ENCODE peak calls at places on chromosomes 12 and 14, in six cellular contexts. One of them, this sample, is unnamed.

GRCh38 chr14:68075382-68076029 is 255.9 kb downstream of the RAD51B start:
- DNase-seq in lower lobe of right lung: no peak
- DNase-seq in tibial artery: no peak
- DNase-seq in effector memory CD4-positive, alpha-beta T cell: no peak
- DNase-seq in astrocyte of the spinal cord: no peak
- DNase-seq in IMR-90: no peak
- DNase-seq in this sample: no peak

GRCh38 chr14:30297856-30298255 is 261.1 kb upstream of the G2E3 start:
- DNase-seq in lower lobe of right lung: no peak
- DNase-seq in tibial artery: no peak
- DNase-seq in effector memory CD4-positive, alpha-beta T cell: no peak
- DNase-seq in astrocyte of the spinal cord: no peak
- DNase-seq in IMR-90: no peak
- DNase-seq in this sample: no peak

GRCh38 chr12:124599074-124599999 is 31.9 kb upstream of the NCOR2 start:
- DNase-seq in lower lobe of right lung: no peak
- DNase-seq in tibial artery: no peak
- DNase-seq in effector memory CD4-positive, alpha-beta T cell: no peak
- DNase-seq in astrocyte of the spinal cord: peak
- DNase-seq in IMR-90: peak
- DNase-seq in this sample: peak

GRCh38 chr14:94021001-94021400 is 5.1 kb upstream of the OTUB2 start:
- DNase-seq in lower lobe of right lung: no peak
- DNase-seq in tibial artery: no peak
- DNase-seq in effector memory CD4-positive, alpha-beta T cell: no peak
- DNase-seq in astrocyte of the spinal cord: peak
- DNase-seq in IMR-90: peak
- DNase-seq in this sample: no peak

GRCh38 chr14:68651652-68652432 is 141.0 kb downstream of the ZFP36L1 start:
- DNase-seq in lower lobe of right lung: no peak
- DNase-seq in tibial artery: no peak
- DNase-seq in effector memory CD4-positive, alpha-beta T cell: no peak
- DNase-seq in astrocyte of the spinal cord: no peak
- DNase-seq in IMR-90: peak
- DNase-seq in this sample: no peak

GRCh38 chr12:12946686-12947355 is 5.1 kb downstream of the GPRC5D start:
- DNase-seq in lower lobe of right lung: no peak
- DNase-seq in tibial artery: no peak
- DNase-seq in effector memory CD4-positive, alpha-beta T cell: no peak
- DNase-seq in astrocyte of the spinal cord: no peak
- DNase-seq in IMR-90: no peak
- DNase-seq in this sample: no peak

GRCh38 chr12:109134186-109134917 is 18.0 kb downstream of the ACACB start:
- DNase-seq in lower lobe of right lung: no peak
- DNase-seq in tibial artery: no peak
- DNase-seq in effector memory CD4-positive, alpha-beta T cell: no peak
- DNase-seq in astrocyte of the spinal cord: no peak
- DNase-seq in IMR-90: no peak
- DNase-seq in this sample: peak

GRCh38 chr12:75658286-75658685 is 146.9 kb upstream of the KRR1 start:
- DNase-seq in lower lobe of right lung: no peak
- DNase-seq in tibial artery: no peak
- DNase-seq in effector memory CD4-positive, alpha-beta T cell: no peak
- DNase-seq in astrocyte of the spinal cord: no peak
- DNase-seq in IMR-90: no peak
- DNase-seq in this sample: no peak

GRCh38 chr12:90260136-90260535 is 551.5 kb upstream of the ATP2B1 start:
- DNase-seq in lower lobe of right lung: no peak
- DNase-seq in tibial artery: no peak
- DNase-seq in effector memory CD4-positive, alpha-beta T cell: no peak
- DNase-seq in astrocyte of the spinal cord: no peak
- DNase-seq in IMR-90: no peak
- DNase-seq in this sample: no peak

GRCh38 chr12:91918431-91918830 is 227.2 kb downstream of the BTG1 start:
- DNase-seq in lower lobe of right lung: no peak
- DNase-seq in tibial artery: no peak
- DNase-seq in effector memory CD4-positive, alpha-beta T cell: no peak
- DNase-seq in astrocyte of the spinal cord: no peak
- DNase-seq in IMR-90: no peak
- DNase-seq in this sample: no peak

GRCh38 chr14:69696633-69697557 is 70.0 kb upstream of the SRSF5 start:
- DNase-seq in lower lobe of right lung: no peak
- DNase-seq in tibial artery: no peak
- DNase-seq in effector memory CD4-positive, alpha-beta T cell: no peak
- DNase-seq in astrocyte of the spinal cord: no peak
- DNase-seq in IMR-90: no peak
- DNase-seq in this sample: no peak

GRCh38 chr12:132771126-132771838 is 9.7 kb upstream of the ANKLE2 start:
- DNase-seq in lower lobe of right lung: no peak
- DNase-seq in tibial artery: no peak
- DNase-seq in effector memory CD4-positive, alpha-beta T cell: peak
- DNase-seq in astrocyte of the spinal cord: no peak
- DNase-seq in IMR-90: peak
- DNase-seq in this sample: no peak

GRCh38 chr12:84036912-84037311 is 875.7 kb downstream of the SLC6A15 start:
- DNase-seq in lower lobe of right lung: no peak
- DNase-seq in tibial artery: no peak
- DNase-seq in effector memory CD4-positive, alpha-beta T cell: no peak
- DNase-seq in astrocyte of the spinal cord: no peak
- DNase-seq in IMR-90: no peak
- DNase-seq in this sample: no peak

GRCh38 chr12:84035766-84036165 is 876.8 kb downstream of the SLC6A15 start:
- DNase-seq in lower lobe of right lung: no peak
- DNase-seq in tibial artery: no peak
- DNase-seq in effector memory CD4-positive, alpha-beta T cell: no peak
- DNase-seq in astrocyte of the spinal cord: no peak
- DNase-seq in IMR-90: no peak
- DNase-seq in this sample: no peak

GRCh38 chr12:84034891-84035290 is 877.7 kb downstream of the SLC6A15 start:
- DNase-seq in lower lobe of right lung: no peak
- DNase-seq in tibial artery: no peak
- DNase-seq in effector memory CD4-positive, alpha-beta T cell: no peak
- DNase-seq in astrocyte of the spinal cord: no peak
- DNase-seq in IMR-90: peak
- DNase-seq in this sample: no peak

GRCh38 chr12:84033162-84033561 is 879.4 kb downstream of the SLC6A15 start:
- DNase-seq in lower lobe of right lung: no peak
- DNase-seq in tibial artery: no peak
- DNase-seq in effector memory CD4-positive, alpha-beta T cell: no peak
- DNase-seq in astrocyte of the spinal cord: no peak
- DNase-seq in IMR-90: no peak
- DNase-seq in this sample: no peak

DNA sequence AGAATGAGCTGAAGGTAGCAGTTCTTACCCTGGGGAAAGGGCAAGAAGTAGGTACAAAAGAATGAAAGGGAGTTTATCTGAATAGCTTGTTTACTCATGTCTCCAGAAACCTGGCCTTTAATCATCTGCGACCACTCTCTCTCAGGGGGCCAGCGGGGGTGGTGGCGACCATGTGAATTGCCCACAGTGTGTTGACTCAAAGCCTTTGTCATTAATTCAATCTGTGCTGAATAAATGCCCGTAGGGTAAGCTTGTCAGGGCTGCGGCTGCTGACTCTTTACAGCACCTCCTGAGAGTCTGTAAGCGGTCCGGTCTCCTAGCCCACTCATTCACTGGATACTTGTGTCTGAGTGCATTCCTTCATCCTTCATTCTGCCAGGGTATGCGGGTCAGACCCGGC is 874.4 kb downstream of the SLC6A15 start:
- DNase-seq in lower lobe of right lung: no peak
- DNase-seq in tibial artery: no peak
- DNase-seq in effector memory CD4-positive, alpha-beta T cell: no peak
- DNase-seq in astrocyte of the spinal cord: no peak
- DNase-seq in IMR-90: no peak
- DNase-seq in this sample: no peak
- H3K4me3 ChIP-seq in lower lobe of right lung: no peak
- H3K4me3 ChIP-seq in tibial artery: no peak
- H3K4me3 ChIP-seq in effector memory CD4-positive, alpha-beta T cell: no peak
- H3K4me3 ChIP-seq in astrocyte of the spinal cord: no peak
- H3K4me3 ChIP-seq in IMR-90: no peak
- H3K4me3 ChIP-seq in this sample: no peak

DNA sequence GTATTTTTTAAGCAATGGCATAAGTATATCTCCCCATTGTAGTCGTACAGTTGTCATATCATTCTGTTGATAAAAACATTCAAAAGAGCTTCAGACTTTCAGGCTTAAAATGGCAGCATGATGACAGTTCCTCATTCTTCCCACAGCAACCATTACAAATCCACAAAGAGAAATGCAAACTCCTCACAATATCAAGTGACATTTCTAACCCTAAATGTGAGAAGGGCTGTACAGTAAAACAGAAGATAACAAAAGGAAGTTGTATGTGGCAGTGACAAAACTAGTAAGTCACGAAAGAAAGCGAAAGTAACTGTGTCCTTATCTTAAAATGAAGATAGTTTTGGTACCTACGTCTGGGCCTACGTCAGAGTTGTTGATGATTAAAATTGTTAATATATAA is 46.7 kb downstream of the GXYLT1 start:
- DNase-seq in lower lobe of right lung: no peak
- DNase-seq in tibial artery: no peak
- DNase-seq in effector memory CD4-positive, alpha-beta T cell: no peak
- DNase-seq in astrocyte of the spinal cord: no peak
- DNase-seq in IMR-90: no peak
- DNase-seq in this sample: no peak
- H3K4me3 ChIP-seq in lower lobe of right lung: peak
- H3K4me3 ChIP-seq in tibial artery: no peak
- H3K4me3 ChIP-seq in effector memory CD4-positive, alpha-beta T cell: peak
- H3K4me3 ChIP-seq in astrocyte of the spinal cord: no peak
- H3K4me3 ChIP-seq in IMR-90: no peak
- H3K4me3 ChIP-seq in this sample: no peak

DNA sequence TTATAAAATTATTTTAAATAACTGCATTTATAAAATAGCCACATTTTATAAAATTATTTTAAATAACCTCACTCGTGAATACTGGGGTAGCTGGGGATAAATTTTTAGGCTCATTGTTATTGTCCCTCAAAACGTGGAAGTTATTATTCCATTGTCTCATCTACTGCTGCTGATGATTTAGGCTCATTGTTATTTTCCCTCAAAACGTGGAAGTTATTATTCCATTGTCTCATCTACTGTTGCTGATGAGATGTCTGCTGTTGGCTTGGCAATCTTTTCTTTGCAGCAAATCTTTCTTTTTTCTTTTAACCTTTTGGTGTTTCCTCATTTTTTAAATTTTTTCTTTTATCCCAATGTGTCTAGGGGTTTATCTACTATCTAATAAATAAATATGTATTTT is 182.6 kb upstream of the PZP start:
- DNase-seq in lower lobe of right lung: no peak
- DNase-seq in tibial artery: no peak
- DNase-seq in effector memory CD4-positive, alpha-beta T cell: no peak
- DNase-seq in astrocyte of the spinal cord: no peak
- DNase-seq in IMR-90: no peak
- DNase-seq in this sample: no peak
- H3K4me3 ChIP-seq in lower lobe of right lung: no peak
- H3K4me3 ChIP-seq in tibial artery: no peak
- H3K4me3 ChIP-seq in effector memory CD4-positive, alpha-beta T cell: no peak
- H3K4me3 ChIP-seq in astrocyte of the spinal cord: no peak
- H3K4me3 ChIP-seq in IMR-90: no peak
- H3K4me3 ChIP-seq in this sample: no peak

DNA sequence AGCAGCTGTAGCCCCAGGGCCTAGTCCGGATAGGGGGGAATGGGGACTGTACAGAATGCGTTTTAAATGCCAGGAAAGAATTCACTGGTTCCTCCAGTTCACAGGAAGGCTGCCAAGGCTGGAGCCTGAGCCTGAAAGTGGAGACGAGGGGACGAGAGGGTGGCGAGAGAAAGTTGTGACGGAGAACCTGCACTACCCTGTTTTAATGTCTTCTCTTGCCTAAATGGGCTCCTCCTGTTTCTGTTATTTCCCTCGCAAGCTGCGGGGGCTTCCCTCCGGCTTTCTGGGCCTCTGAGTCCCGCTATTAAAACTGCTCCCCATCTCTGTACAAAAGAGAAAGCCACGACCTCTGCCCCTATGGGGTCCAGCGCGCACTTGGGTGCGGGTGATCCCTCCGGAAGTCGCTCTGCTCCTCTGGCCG is 4.5 kb downstream of the C1QL4 start:
- DNase-seq in lower lobe of right lung: no peak
- DNase-seq in tibial artery: no peak
- DNase-seq in effector memory CD4-positive, alpha-beta T cell: no peak
- DNase-seq in astrocyte of the spinal cord: no peak
- DNase-seq in IMR-90: no peak
- DNase-seq in this sample: no peak
- H3K4me3 ChIP-seq in lower lobe of right lung: no peak
- H3K4me3 ChIP-seq in tibial artery: no peak
- H3K4me3 ChIP-seq in effector memory CD4-positive, alpha-beta T cell: no peak
- H3K4me3 ChIP-seq in astrocyte of the spinal cord: no peak
- H3K4me3 ChIP-seq in IMR-90: no peak
- H3K4me3 ChIP-seq in this sample: no peak

GRCh38 chr12:128810182-128811127 is 13.3 kb downstream of the SLC15A4 start:
- DNase-seq in lower lobe of right lung: no peak
- DNase-seq in tibial artery: peak
- DNase-seq in effector memory CD4-positive, alpha-beta T cell: no peak
- DNase-seq in astrocyte of the spinal cord: no peak
- DNase-seq in IMR-90: no peak
- DNase-seq in this sample: no peak
- H3K4me3 ChIP-seq in lower lobe of right lung: no peak
- H3K4me3 ChIP-seq in tibial artery: no peak
- H3K4me3 ChIP-seq in effector memory CD4-positive, alpha-beta T cell: no peak
- H3K4me3 ChIP-seq in astrocyte of the spinal cord: no peak
- H3K4me3 ChIP-seq in IMR-90: no peak
- H3K4me3 ChIP-seq in this sample: no peak